ENCODE peak calls at places on chromosomes 7 and 10, in ten cellular contexts. K is lower lobe of right lung, G is transverse colon, I is IMR-90, F is M059J, M is AG09309, U is NCI-H345, D is ELR, X is AG04450, T is right cardiac atrium. W is an unnamed sample.

GRCh38 chr10:33715303-33715702 is 380.8 kb upstream of the NRP1 start:
- DNase-seq in K (no peak), G (no peak), I (no peak), F (no peak), M (no peak), U (no peak), D (no peak), X (no peak), T (peak; percentile 67), W (no peak)

GRCh38 chr10:75406158-75407065 is 4.8 kb upstream of the ZNF503 start:
- DNase-seq in K (no peak), G (no peak), I (no peak), F (no peak), M (no peak), U (no peak), D (no peak), X (no peak), T (no peak), W (no peak)

GRCh38 chr7:74467876-74468275 is 14.2 kb downstream of the GTF2IRD1 start:
- DNase-seq in K (no peak), G (no peak), I (no peak), F (no peak), M (no peak), U (no peak), D (no peak), X (no peak), T (peak; percentile 9), W (no peak)

GRCh38 chr10:11776080-11776479 is 33.9 kb downstream of the ECHDC3 start:
- DNase-seq in K (no peak), G (no peak), I (peak; percentile 69), F (peak; percentile 56), M (no peak), U (no peak), D (peak; percentile 54), X (no peak), T (no peak), W (peak; percentile 64)

GRCh38 chr10:47077941-47078340 is 166.7 kb downstream of the PTPN20 start:
- DNase-seq in K (no peak), G (no peak), I (no peak), F (no peak), M (no peak), U (no peak), D (no peak), X (no peak), T (no peak), W (no peak)

GRCh38 chr7:133770863-133771492 is 356.2 kb upstream of the LRGUK start:
- DNase-seq in K (no peak), G (no peak), I (peak; percentile 80), F (peak; percentile 63), M (no peak), U (peak; percentile 60), D (peak; percentile 61), X (peak; percentile 6), T (no peak), W (peak; percentile 68)

GRCh38 chr10:29636178-29636577 is 1.4 kb upstream of the SVIL start:
- DNase-seq in K (no peak), G (no peak), I (peak; percentile 68), F (peak; percentile 80), M (peak; percentile 48), U (peak; percentile 14), D (peak; percentile 63), X (no peak), T (no peak), W (peak; percentile 86)

GRCh38 chr10:50622497-50623298 is 1.1 kb downstream of the SGMS1 start:
- DNase-seq in K (peak; percentile 72), G (peak; percentile 53), I (peak; percentile 50), F (peak; percentile 60), M (no peak), U (peak; percentile 15), D (peak; percentile 63), X (no peak), T (peak; percentile 79), W (peak; percentile 61)

GRCh38 chr10:71201921-71202713 is 10.3 kb upstream of the UNC5B start:
- DNase-seq in K (no peak), G (no peak), I (no peak), F (no peak), M (no peak), U (no peak), D (no peak), X (no peak), T (no peak), W (no peak)

GRCh38 chr7:87354749-87355148 is 9.3 kb downstream of the CROT start:
- DNase-seq in K (no peak), G (no peak), I (peak; percentile 10), F (peak; percentile 44), M (no peak), U (peak; percentile 4), D (peak; percentile 47), X (no peak), T (no peak), W (no peak)

GRCh38 chr7:106102387-106102966 is 9.6 kb downstream of the SYPL1 start:
- DNase-seq in K (no peak), G (no peak), I (no peak), F (no peak), M (no peak), U (no peak), D (no peak), X (no peak), T (no peak), W (peak; percentile 12)

GRCh38 chr10:22931948-22932347 is 4.1 kb downstream of the ARMC3 start:
- DNase-seq in K (no peak), G (no peak), I (peak; percentile 32), F (peak; percentile 64), M (no peak), U (no peak), D (peak; percentile 79), X (no peak), T (no peak), W (peak; percentile 75)

GRCh38 chr7:47536705-47537611 is 45.0 kb downstream of the TNS3 start:
- DNase-seq in K (peak; percentile 63), G (peak; percentile 59), I (peak; percentile 76), F (peak; percentile 65), M (peak; percentile 57), U (no peak), D (peak; percentile 72), X (peak; percentile 37), T (peak; percentile 87), W (peak; percentile 72)

GRCh38 chr10:13788320-13788600 is 201.5 kb downstream of the PRPF18 start:
- DNase-seq in K (no peak), G (no peak), I (no peak), F (peak; percentile 53), M (no peak), U (no peak), D (no peak), X (no peak), T (no peak), W (no peak)

GRCh38 chr10:124116771-124117510 is 23.5 kb upstream of the CHST15 start:
- DNase-seq in K (no peak), G (no peak), I (no peak), F (no peak), M (no peak), U (peak; percentile 24), D (no peak), X (no peak), T (no peak), W (no peak)

GRCh38 chr10:120979435-120980315 is 128.5 kb downstream of the WDR11 start:
- DNase-seq in K (peak; percentile 90), G (peak; percentile 81), I (no peak), F (no peak), M (no peak), U (peak; percentile 72), D (no peak), X (no peak), T (peak; percentile 62), W (no peak)

GRCh38 chr10:27341001-27341400 is 100.4 kb upstream of the ACBD5 start:
- DNase-seq in K (no peak), G (no peak), I (no peak), F (no peak), M (no peak), U (peak; percentile 22), D (no peak), X (no peak), T (no peak), W (no peak)

GRCh38 chr7:65798111-65799075 is 74.5 kb upstream of the VKORC1L1 start:
- DNase-seq in K (no peak), G (no peak), I (peak; percentile 85), F (peak; percentile 90), M (peak; percentile 8), U (no peak), D (peak; percentile 90), X (peak; percentile 34), T (no peak), W (peak; percentile 90)

GRCh38 chr10:117885206-117885605 is 161.5 kb downstream of the RAB11FIP2 start:
- DNase-seq in K (no peak), G (no peak), I (no peak), F (no peak), M (no peak), U (no peak), D (no peak), X (no peak), T (no peak), W (no peak)

GRCh38 chr10:12717981-12718707 is 283.4 kb downstream of the CCDC3 start:
- DNase-seq in K (no peak), G (no peak), I (peak; percentile 56), F (no peak), M (no peak), U (no peak), D (no peak), X (no peak), T (no peak), W (peak; percentile 64)

GRCh38 chr10:89373916-89374711 is 3.7 kb upstream of the IFIT1B start:
- DNase-seq in K (peak; percentile 62), G (peak; percentile 81), I (peak; percentile 94), F (peak; percentile 96), M (peak; percentile 91), U (no peak), D (peak; percentile 69), X (no peak), T (peak; percentile 90), W (peak; percentile 93)

GRCh38 chr7:33779216-33779615 is 126.1 kb upstream of the BMPER start:
- DNase-seq in K (no peak), G (no peak), I (no peak), F (no peak), M (no peak), U (no peak), D (no peak), X (no peak), T (no peak), W (no peak)

GRCh38 chr7:19413444-19413965 is 268.3 kb upstream of the FERD3L start:
- DNase-seq in K (no peak), G (no peak), I (peak; percentile 90), F (no peak), M (no peak), U (no peak), D (no peak), X (peak; percentile 81), T (no peak), W (peak; percentile 56)

W was measured in iris pigment epithelial cell.